ENCODE peak calls at places on chromosomes 2 and 18, in four cellular contexts. B, Y, C and E are unnamed samples.

GRCh38 chr2:69645926-69646325 is 2.4 kb upstream of the AAK1 start:
- DNase-seq in B (no peak), Y (no peak), C (no peak), E (no peak)

GRCh38 chr2:183505911-183506310 is 381.7 kb downstream of the NUP35 start:
- DNase-seq in B (no peak), Y (no peak), C (no peak), E (no peak)

GRCh38 chr18:49524349-49524748 is 37.3 kb upstream of the C18orf32 start:
- DNase-seq in B (no peak), Y (no peak), C (peak; percentile 5), E (no peak)

GRCh38 chr2:45315881-45316280 is 295.2 kb downstream of the SRBD1 start:
- DNase-seq in B (no peak), Y (peak; percentile 83), C (peak; percentile 48), E (peak; percentile 93)

GRCh38 chr2:3605013-3605961 is 10.4 kb downstream of the COLEC11 start:
- DNase-seq in B (no peak), Y (no peak), C (no peak), E (peak; percentile 86)

GRCh38 chr2:230416061-230416721 is at the start of gene SP100:
- DNase-seq in B (no peak), Y (peak; percentile 80), C (peak; percentile 85), E (peak; percentile 90)

GRCh38 chr2:15927546-15928218 is 12.7 kb upstream of the MYCN start:
- DNase-seq in B (no peak), Y (no peak), C (no peak), E (no peak)

GRCh38 chr2:109614715-109615636 is 812 bp downstream of the SOWAHC start:
- DNase-seq in B (peak; percentile 42), Y (peak; percentile 34), C (peak; percentile 25), E (peak; percentile 63)

GRCh38 chr2:143878131-143878530 is 641.8 kb downstream of the ZEB2 start:
- DNase-seq in B (no peak), Y (no peak), C (no peak), E (no peak)

GRCh38 chr2:136306801-136307200 is 188.9 kb upstream of the CXCR4 start:
- DNase-seq in B (no peak), Y (no peak), C (no peak), E (no peak)

GRCh38 chr2:206780671-206781070 is 15.3 kb downstream of the FASTKD2 start:
- DNase-seq in B (no peak), Y (no peak), C (no peak), E (no peak)